ENCODE peak calls at places on chromosomes 16 and 17, in ten cellular contexts. C is central memory CD4-positive, alpha-beta T cell; P is left cardiac atrium; I is NCI-H748 treated with DMSO at 0.1 percent for 48 hours; B is tibial artery; K is hypothalamus; H is GM12891; W is SK-N-SH; F is RWPE1; G is astrocyte. L is an unnamed sample.

GRCh38 chr16:89827383-89828198 is 684 bp upstream of the SPIRE2 start:
- DNase-seq in C (no peak), P (peak), I (no peak), B (no peak), K (peak), H (no peak), W (peak), F (peak), G (peak), L (peak)

GRCh38 chr16:20216818-20217217 is 110.5 kb downstream of the GP2 start:
- DNase-seq in C (no peak), P (peak), I (no peak), B (no peak), K (no peak), H (no peak), W (no peak), F (no peak), G (no peak), L (no peak)

GRCh38 chr17:41689497-41690299 is 1.0 kb downstream of the EIF1 start:
- DNase-seq in C (peak), P (no peak), I (peak), B (no peak), K (no peak), H (no peak), W (peak), F (no peak), G (no peak), L (no peak)

GRCh38 chr17:9226130-9226793 is 205.0 kb downstream of the NTN1 start:
- DNase-seq in C (no peak), P (no peak), I (no peak), B (no peak), K (no peak), H (no peak), W (no peak), F (no peak), G (no peak), L (no peak)

GRCh38 chr17:19937522-19937921 is 40.1 kb downstream of the AKAP10 start:
- DNase-seq in C (no peak), P (no peak), I (no peak), B (no peak), K (no peak), H (no peak), W (no peak), F (no peak), G (no peak), L (no peak)

GRCh38 chr17:80005360-80006338 is 30.0 kb downstream of the TBC1D16 start:
- DNase-seq in C (peak), P (no peak), I (no peak), B (no peak), K (no peak), H (peak), W (peak), F (peak), G (no peak), L (peak)

GRCh38 chr17:37147301-37147812 is 198.6 kb downstream of the AATF start:
- DNase-seq in C (no peak), P (no peak), I (no peak), B (no peak), K (no peak), H (peak), W (no peak), F (no peak), G (peak), L (no peak)

GRCh38 chr16:73483934-73484712 is 436.2 kb upstream of the ZFHX3 start:
- DNase-seq in C (no peak), P (no peak), I (no peak), B (no peak), K (no peak), H (no peak), W (peak), F (no peak), G (no peak), L (no peak)

GRCh38 chr17:13393841-13394710 is 207.7 kb downstream of the HS3ST3A1 start:
- DNase-seq in C (no peak), P (no peak), I (no peak), B (no peak), K (no peak), H (no peak), W (no peak), F (peak), G (peak), L (no peak)

GRCh38 chr17:28727727-28728363 is 743 bp upstream of the NEK8 start:
- DNase-seq in C (peak), P (peak), I (peak), B (peak), K (no peak), H (no peak), W (peak), F (peak), G (peak), L (peak)

GRCh38 chr16:50457423-50457822 is 88.6 kb upstream of the BRD7 start:
- DNase-seq in C (no peak), P (no peak), I (no peak), B (no peak), K (no peak), H (no peak), W (no peak), F (no peak), G (no peak), L (no peak)

GRCh38 chr16:87924041-87924851 is 12.1 kb downstream of the CA5A start:
- DNase-seq in C (no peak), P (no peak), I (no peak), B (no peak), K (no peak), H (peak), W (no peak), F (no peak), G (no peak), L (peak)